ENCODE peak calls at places on chromosomes 4 and X, in eight cellular contexts. O is CD8-positive, alpha-beta T cell; S is heart right ventricle; J is IMR-90; Y is naive thymus-derived CD4-positive, alpha-beta T cell; A is left lung; N is right lobe of liver; X is PC-3. D is an unnamed sample. For H3K27me3, the result is how much of the 10 kb centered on the place peaks cover.

GRCh38 chr4:112889619-112890294 is 159.7 kb upstream of the ANK2 start:
- ATAC-seq in O (no peak), S (peak), J (no peak), Y (no peak), A (no peak), N (no peak), X (no peak), D (peak)

GRCh38 chr4:75790024-75790423 is 65.6 kb downstream of the USO1 start:
- ATAC-seq in O (no peak), S (no peak), J (no peak), Y (no peak), A (no peak), N (no peak), X (no peak), D (no peak)

GRCh38 chr4:142574306-142574705 is 271.8 kb downstream of the INPP4B start:
- ATAC-seq in O (no peak), S (no peak), J (no peak), Y (no peak), A (no peak), N (no peak), X (no peak), D (no peak)

GRCh38 chr4:24884925-24885324 is 27.9 kb downstream of the CCDC149 start:
- ATAC-seq in O (no peak), S (no peak), J (no peak), Y (no peak), A (no peak), N (no peak), X (no peak), D (peak)

GRCh38 chrX:45506149-45506768 is 305.6 kb upstream of the DIPK2B start:
- ATAC-seq in O (no peak), S (no peak), J (no peak), Y (no peak), A (no peak), N (no peak), X (peak), D (no peak)

GRCh38 chr4:25442863-25443307 is 65.8 kb downstream of the ANAPC4 start:
- ATAC-seq in O (no peak), S (no peak), J (no peak), Y (no peak), A (peak), N (no peak), X (no peak), D (no peak)

GRCh38 chr4:47493238-47494123 is 8.4 kb downstream of the ATP10D start:
- ATAC-seq in O (no peak), S (no peak), J (no peak), Y (no peak), A (no peak), N (no peak), X (no peak), D (no peak)

GRCh38 chr4:19400820-19401219 is 850.9 kb upstream of the SLIT2 start:
- ATAC-seq in O (no peak), S (no peak), J (no peak), Y (no peak), A (no peak), N (no peak), X (no peak), D (no peak)

GRCh38 chr4:7917669-7918068 is 22.0 kb downstream of the AFAP1 start:
- ATAC-seq in O (no peak), S (no peak), J (no peak), Y (no peak), A (no peak), N (no peak), X (no peak), D (no peak)

GRCh38 chr4:165204462-165204830 is 2.9 kb upstream of the KLHL2 start:
- ATAC-seq in O (no peak), S (no peak), J (no peak), Y (no peak), A (no peak), N (no peak), X (peak), D (no peak)

GRCh38 chr4:37243722-37244582 is 591 bp upstream of the NWD2 start:
- ATAC-seq in O (no peak), S (no peak), J (no peak), Y (no peak), A (no peak), N (no peak), X (no peak), D (no peak)

GRCh38 chr4:153616005-153616555 is 68.0 kb upstream of the TLR2 start:
- ATAC-seq in O (peak), S (no peak), J (no peak), Y (no peak), A (peak), N (no peak), X (no peak), D (no peak)

GRCh38 chrX:49273181-49273727 is 3.7 kb downstream of the PPP1R3F start:
- ATAC-seq in O (no peak), S (no peak), J (no peak), Y (no peak), A (no peak), N (no peak), X (no peak), D (no peak)

GRCh38 chr4:81652069-81652478 is 180.4 kb upstream of the RASGEF1B start:
- ATAC-seq in O (no peak), S (no peak), J (no peak), Y (no peak), A (no peak), N (no peak), X (no peak), D (no peak)

GRCh38 chrX:40173662-40174593 is 76.2 kb upstream of the BCOR start:
- ATAC-seq in O (no peak), S (no peak), J (no peak), Y (no peak), A (peak), N (no peak), X (no peak), D (no peak)

GRCh38 chr4:139208404-139208945 is 31.5 kb upstream of the ELF2 start:
- ATAC-seq in O (peak), S (peak), J (peak), Y (peak), A (peak), N (no peak), X (no peak), D (peak)

GRCh38 chr4:183353557-183353956 is 31.3 kb upstream of the CLDN24 start:
- ATAC-seq in O (no peak), S (no peak), J (no peak), Y (no peak), A (no peak), N (no peak), X (no peak), D (no peak)

DNA sequence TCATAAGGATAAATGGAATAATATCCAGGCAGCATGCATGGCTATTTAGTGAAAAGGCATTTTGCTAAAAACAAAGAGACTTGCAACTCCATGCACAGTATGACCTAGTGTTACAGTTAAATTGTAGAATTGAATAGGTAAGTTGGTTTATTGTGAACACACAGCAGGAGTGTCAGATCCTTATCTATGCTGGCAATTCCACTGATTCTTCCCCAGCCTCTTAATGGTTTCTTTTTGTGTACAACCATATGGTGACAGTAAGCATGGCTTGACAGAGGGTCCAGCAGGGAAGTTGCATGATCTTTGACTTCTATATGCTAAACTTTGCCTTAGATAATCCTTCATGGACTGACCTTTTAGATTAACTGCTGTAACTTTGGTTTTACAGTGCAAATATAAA is 936.6 kb upstream of the EPHA5 start:
- ATAC-seq in O (no peak), S (no peak), J (no peak), Y (no peak), A (no peak), N (no peak), X (no peak), D (no peak)
- H3K27me3 ChIP-seq in O (under half), S (under half), J (under half), Y (under half), A (under half), N (under half), X (under half), D (under half)

GRCh38 chr4:3833326-3833989 is 67.3 kb downstream of the ADRA2C start:
- ATAC-seq in O (no peak), S (no peak), J (no peak), Y (no peak), A (no peak), N (no peak), X (no peak), D (no peak)

GRCh38 chr4:3836041-3836801 is 70.0 kb downstream of the ADRA2C start:
- ATAC-seq in O (no peak), S (no peak), J (no peak), Y (no peak), A (no peak), N (no peak), X (no peak), D (no peak)

GRCh38 chr4:3835527-3836040 is 69.4 kb downstream of the ADRA2C start:
- ATAC-seq in O (no peak), S (no peak), J (no peak), Y (no peak), A (no peak), N (no peak), X (no peak), D (no peak)

GRCh38 chr4:3834186-3834920 is 68.2 kb downstream of the ADRA2C start:
- ATAC-seq in O (no peak), S (no peak), J (no peak), Y (no peak), A (no peak), N (no peak), X (no peak), D (no peak)

GRCh38 chr4:3834921-3835521 is 68.8 kb downstream of the ADRA2C start:
- ATAC-seq in O (no peak), S (no peak), J (no peak), Y (no peak), A (no peak), N (no peak), X (no peak), D (no peak)
- H3K27me3 ChIP-seq in O (under half), S (under half), J (under half), Y (under half), A (half or more), N (under half), X (under half), D (half or more)

GRCh38 chrX:72306851-72307645 is 1.3 kb upstream of the CITED1 start:
- ATAC-seq in O (peak), S (peak), J (peak), Y (peak), A (peak), N (peak), X (peak), D (peak)
- H3K27me3 ChIP-seq in O (under half), S (half or more), J (half or more), Y (under half), A (half or more), N (under half), X (under half), D (under half)

DNA sequence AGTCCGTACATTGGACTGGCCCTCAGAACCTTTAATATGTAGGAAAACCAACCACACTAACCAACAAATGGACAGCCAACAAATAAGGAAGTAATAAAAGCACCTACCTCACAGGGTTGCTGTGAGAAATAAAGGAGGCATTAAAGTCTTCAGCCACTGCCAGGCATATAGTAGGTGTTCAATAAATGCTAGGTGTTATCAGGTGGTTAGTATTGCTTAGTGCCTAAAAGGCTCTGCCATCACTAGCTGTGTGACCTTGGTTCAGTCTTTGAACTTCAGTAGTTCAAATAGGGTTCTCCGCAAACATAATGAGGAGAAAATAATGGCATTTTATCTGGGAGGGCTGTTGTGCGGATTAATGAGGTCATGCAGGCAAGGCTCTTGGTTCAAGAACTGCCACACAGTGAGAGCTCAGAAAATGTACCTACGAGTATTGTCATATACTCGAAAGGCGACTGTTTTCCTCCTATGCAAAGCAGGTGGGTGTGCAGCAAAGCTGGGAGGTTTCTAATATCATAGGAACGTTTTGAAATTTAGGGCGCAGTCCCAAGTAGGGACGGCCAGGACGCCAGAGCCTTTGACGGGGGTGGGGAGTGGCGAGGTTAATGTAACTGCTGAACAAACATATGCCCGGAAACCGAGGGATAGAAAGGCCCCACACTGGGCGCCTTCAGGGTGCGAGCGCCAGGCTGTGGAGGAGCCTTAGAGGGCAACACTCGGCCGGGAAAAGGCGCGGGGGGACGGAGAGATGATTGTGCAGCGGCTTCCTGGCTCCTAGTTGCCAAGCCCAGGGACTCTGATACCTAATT is 7.0 kb upstream of the GSX2 start:
- ATAC-seq in O (no peak), S (no peak), J (no peak), Y (no peak), A (no peak), N (no peak), X (no peak), D (no peak)
- H3K27me3 ChIP-seq in O (under half), S (half or more), J (under half), Y (under half), A (half or more), N (under half), X (under half), D (half or more)

GRCh38 chr4:16082038-16082423 is 1.8 kb downstream of the PROM1 start:
- ATAC-seq in O (no peak), S (no peak), J (no peak), Y (no peak), A (no peak), N (no peak), X (no peak), D (no peak)
- H3K27me3 ChIP-seq in O (under half), S (half or more), J (half or more), Y (under half), A (half or more), N (under half), X (under half), D (half or more)

GRCh38 chrX:68824152-68824433 is 4.7 kb upstream of the EFNB1 start:
- ATAC-seq in O (no peak), S (no peak), J (no peak), Y (no peak), A (no peak), N (no peak), X (no peak), D (no peak)
- H3K27me3 ChIP-seq in O (under half), S (half or more), J (under half), Y (under half), A (under half), N (under half), X (under half), D (under half)

GRCh38 chrX:65671966-65672365 is 4.5 kb downstream of the MSN start:
- ATAC-seq in O (no peak), S (no peak), J (no peak), Y (no peak), A (no peak), N (no peak), X (no peak), D (no peak)

GRCh38 chrX:65671286-65671685 is 3.8 kb downstream of the MSN start:
- ATAC-seq in O (no peak), S (no peak), J (no peak), Y (no peak), A (peak), N (no peak), X (no peak), D (no peak)

GRCh38 chrX:65674351-65674893 is 7.0 kb downstream of the MSN start:
- ATAC-seq in O (peak), S (peak), J (peak), Y (peak), A (no peak), N (peak), X (no peak), D (no peak)

GRCh38 chrX:65677954-65678469 is 10.6 kb downstream of the MSN start:
- ATAC-seq in O (no peak), S (peak), J (peak), Y (no peak), A (peak), N (peak), X (peak), D (peak)

DNA sequence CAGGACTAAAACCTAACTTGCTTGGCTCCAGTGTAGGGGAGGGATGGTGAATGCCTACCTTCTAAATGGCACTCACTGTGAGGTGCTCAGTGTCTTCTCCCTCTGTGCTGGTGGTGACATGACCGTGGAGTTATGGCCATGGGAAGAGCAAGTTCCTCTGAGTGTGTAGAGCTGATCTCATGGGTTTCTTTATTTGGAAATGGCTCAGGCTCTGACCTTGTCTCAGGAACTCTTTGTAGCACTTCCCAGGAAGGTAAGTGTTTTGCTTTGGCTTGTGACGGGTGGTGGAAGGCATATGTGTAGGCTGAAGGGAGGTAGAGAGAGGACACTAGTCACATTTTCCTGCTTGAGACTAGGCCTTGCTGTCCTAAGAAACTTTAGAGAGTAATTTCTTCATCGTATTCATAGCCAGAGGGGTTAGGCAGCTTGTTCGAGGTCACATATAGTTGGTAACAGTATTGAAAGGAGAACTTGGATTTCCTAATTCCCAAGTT is 6.5 kb downstream of the MSN start:
- ATAC-seq in O (no peak), S (peak), J (no peak), Y (peak), A (no peak), N (peak), X (no peak), D (peak)
- H3K27me3 ChIP-seq in O (under half), S (under half), J (under half), Y (under half), A (under half), N (under half), X (under half), D (under half)

GRCh38 chrX:136794080-136794479 is 13.3 kb upstream of the ARHGEF6 start:
- ATAC-seq in O (no peak), S (no peak), J (no peak), Y (no peak), A (no peak), N (no peak), X (no peak), D (no peak)
- H3K27me3 ChIP-seq in O (under half), S (under half), J (under half), Y (under half), A (under half), N (under half), X (under half), D (under half)